ENCODE peak calls at places on chromosomes 2 and 18, in ten cellular contexts. One of them, this sample, is unnamed.

GRCh38 chr2:128396500-128396891 is 77.8 kb upstream of the HS6ST1 start:
- DNase-seq in astrocyte: peak
- DNase-seq in PC-9: peak
- DNase-seq in GM06990: no peak
- DNase-seq in GM12878: no peak
- DNase-seq in nephron progenitor cell: peak
- DNase-seq in AG04450: no peak
- DNase-seq in brain microvascular endothelial cell: peak
- DNase-seq in AG09319: no peak
- DNase-seq in GM13977: no peak
- DNase-seq in this sample: no peak

GRCh38 chr2:61178603-61179545 is 16.9 kb downstream of the C2orf74 start:
- DNase-seq in brain microvascular endothelial cell: no peak
- DNase-seq in nephron progenitor cell: no peak
- DNase-seq in astrocyte: peak
- DNase-seq in GM12878: no peak
- DNase-seq in AG04450: no peak
- DNase-seq in GM13977: peak
- DNase-seq in PC-9: no peak
- DNase-seq in AG09319: no peak
- DNase-seq in GM06990: no peak
- DNase-seq in this sample: peak

GRCh38 chr2:73082523-73083410 is 11.3 kb upstream of the SFXN5 start:
- DNase-seq in GM06990: no peak
- DNase-seq in GM12878: no peak
- DNase-seq in GM13977: no peak
- DNase-seq in nephron progenitor cell: no peak
- DNase-seq in brain microvascular endothelial cell: no peak
- DNase-seq in PC-9: no peak
- DNase-seq in astrocyte: no peak
- DNase-seq in AG09319: no peak
- DNase-seq in AG04450: no peak
- DNase-seq in this sample: no peak

GRCh38 chr2:22221006-22221405 is 1097.2 kb downstream of the TDRD15 start:
- DNase-seq in PC-9: no peak
- DNase-seq in GM06990: no peak
- DNase-seq in GM12878: no peak
- DNase-seq in AG09319: no peak
- DNase-seq in nephron progenitor cell: no peak
- DNase-seq in GM13977: no peak
- DNase-seq in AG04450: no peak
- DNase-seq in astrocyte: no peak
- DNase-seq in brain microvascular endothelial cell: no peak
- DNase-seq in this sample: no peak

GRCh38 chr2:234290671-234291070 is 206.2 kb downstream of the ARL4C start:
- DNase-seq in nephron progenitor cell: no peak
- DNase-seq in GM06990: peak
- DNase-seq in GM13977: peak
- DNase-seq in AG09319: no peak
- DNase-seq in AG04450: no peak
- DNase-seq in astrocyte: no peak
- DNase-seq in GM12878: peak
- DNase-seq in PC-9: no peak
- DNase-seq in brain microvascular endothelial cell: no peak
- DNase-seq in this sample: peak

GRCh38 chr2:237487496-237487895 is 445 bp downstream of the MLPH start:
- DNase-seq in PC-9: peak
- DNase-seq in GM12878: no peak
- DNase-seq in GM06990: no peak
- DNase-seq in astrocyte: no peak
- DNase-seq in nephron progenitor cell: no peak
- DNase-seq in brain microvascular endothelial cell: no peak
- DNase-seq in AG04450: no peak
- DNase-seq in GM13977: no peak
- DNase-seq in AG09319: no peak
- DNase-seq in this sample: no peak

GRCh38 chr2:237915576-237915975 is 51.2 kb upstream of the UBE2F start:
- DNase-seq in AG04450: no peak
- DNase-seq in brain microvascular endothelial cell: no peak
- DNase-seq in GM06990: no peak
- DNase-seq in GM12878: no peak
- DNase-seq in AG09319: no peak
- DNase-seq in astrocyte: no peak
- DNase-seq in PC-9: no peak
- DNase-seq in nephron progenitor cell: no peak
- DNase-seq in GM13977: no peak
- DNase-seq in this sample: no peak

GRCh38 chr2:85772019-85772745 is 18.4 kb downstream of the ATOH8 start:
- DNase-seq in astrocyte: peak
- DNase-seq in AG04450: peak
- DNase-seq in nephron progenitor cell: peak
- DNase-seq in GM12878: no peak
- DNase-seq in PC-9: peak
- DNase-seq in AG09319: peak
- DNase-seq in GM13977: no peak
- DNase-seq in brain microvascular endothelial cell: peak
- DNase-seq in GM06990: no peak
- DNase-seq in this sample: no peak

GRCh38 chr2:203470371-203470770 is 64.7 kb downstream of the RAPH1 start:
- DNase-seq in PC-9: no peak
- DNase-seq in GM12878: no peak
- DNase-seq in nephron progenitor cell: no peak
- DNase-seq in GM06990: no peak
- DNase-seq in brain microvascular endothelial cell: no peak
- DNase-seq in astrocyte: no peak
- DNase-seq in AG09319: no peak
- DNase-seq in GM13977: no peak
- DNase-seq in AG04450: no peak
- DNase-seq in this sample: no peak

GRCh38 chr2:181258761-181259160 is 198.4 kb upstream of the ITGA4 start:
- DNase-seq in astrocyte: peak
- DNase-seq in GM12878: no peak
- DNase-seq in PC-9: peak
- DNase-seq in AG04450: peak
- DNase-seq in brain microvascular endothelial cell: peak
- DNase-seq in GM13977: no peak
- DNase-seq in AG09319: peak
- DNase-seq in GM06990: no peak
- DNase-seq in nephron progenitor cell: no peak
- DNase-seq in this sample: no peak

GRCh38 chr2:38407111-38407682 is 30.1 kb upstream of the ATL2 start:
- DNase-seq in PC-9: no peak
- DNase-seq in brain microvascular endothelial cell: no peak
- DNase-seq in GM06990: no peak
- DNase-seq in AG09319: no peak
- DNase-seq in nephron progenitor cell: no peak
- DNase-seq in GM12878: no peak
- DNase-seq in AG04450: no peak
- DNase-seq in astrocyte: no peak
- DNase-seq in GM13977: no peak
- DNase-seq in this sample: no peak

GRCh38 chr2:10889741-10890215 is 22.0 kb upstream of the KCNF1 start:
- DNase-seq in astrocyte: no peak
- DNase-seq in nephron progenitor cell: no peak
- DNase-seq in GM06990: no peak
- DNase-seq in AG04450: no peak
- DNase-seq in GM12878: no peak
- DNase-seq in brain microvascular endothelial cell: no peak
- DNase-seq in AG09319: no peak
- DNase-seq in GM13977: no peak
- DNase-seq in PC-9: peak
- DNase-seq in this sample: no peak

GRCh38 chr2:173831312-173832229 is 133.6 kb downstream of the SP3 start:
- DNase-seq in nephron progenitor cell: peak
- DNase-seq in GM06990: no peak
- DNase-seq in AG04450: no peak
- DNase-seq in GM13977: no peak
- DNase-seq in GM12878: no peak
- DNase-seq in brain microvascular endothelial cell: peak
- DNase-seq in PC-9: no peak
- DNase-seq in astrocyte: peak
- DNase-seq in AG09319: peak
- DNase-seq in this sample: no peak

GRCh38 chr2:86825728-86826386 is 35.1 kb upstream of the CD8A start:
- DNase-seq in GM12878: no peak
- DNase-seq in astrocyte: no peak
- DNase-seq in AG04450: no peak
- DNase-seq in GM13977: no peak
- DNase-seq in PC-9: no peak
- DNase-seq in nephron progenitor cell: no peak
- DNase-seq in GM06990: no peak
- DNase-seq in brain microvascular endothelial cell: no peak
- DNase-seq in AG09319: no peak
- DNase-seq in this sample: no peak

GRCh38 chr18:48605408-48605845 is 66.6 kb downstream of the CTIF start:
- DNase-seq in PC-9: no peak
- DNase-seq in nephron progenitor cell: peak
- DNase-seq in GM06990: no peak
- DNase-seq in GM12878: peak
- DNase-seq in AG09319: no peak
- DNase-seq in astrocyte: peak
- DNase-seq in GM13977: no peak
- DNase-seq in AG04450: no peak
- DNase-seq in brain microvascular endothelial cell: no peak
- DNase-seq in this sample: peak

GRCh38 chr2:62589691-62590356 is 83.8 kb upstream of the TMEM17 start:
- DNase-seq in GM06990: no peak
- DNase-seq in PC-9: no peak
- DNase-seq in GM12878: no peak
- DNase-seq in GM13977: no peak
- DNase-seq in AG09319: no peak
- DNase-seq in brain microvascular endothelial cell: no peak
- DNase-seq in astrocyte: no peak
- DNase-seq in AG04450: no peak
- DNase-seq in nephron progenitor cell: no peak
- DNase-seq in this sample: no peak

DNA sequence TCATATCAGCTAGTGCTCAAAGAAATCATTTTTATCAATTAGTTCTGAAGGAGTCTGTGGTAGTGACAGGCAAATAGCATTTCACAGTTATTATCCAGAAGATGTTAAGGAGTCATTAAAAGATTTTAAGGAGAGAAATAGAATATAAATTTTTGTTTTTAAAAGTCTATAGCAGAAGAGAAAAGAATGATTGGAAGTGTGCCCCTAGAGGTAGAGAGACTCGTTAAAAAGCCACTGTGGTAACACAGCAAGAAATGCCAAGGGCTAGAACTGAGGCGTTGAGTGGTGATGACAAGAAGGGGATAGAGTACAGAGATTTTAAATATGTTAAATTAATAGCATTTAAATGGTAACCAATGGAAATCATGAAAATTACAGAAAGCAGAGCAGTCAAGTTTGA is 78.3 kb downstream of the VWC2L start:
- DNase-seq in AG09319: no peak
- DNase-seq in GM06990: no peak
- DNase-seq in PC-9: no peak
- DNase-seq in astrocyte: no peak
- DNase-seq in GM13977: no peak
- DNase-seq in nephron progenitor cell: no peak
- DNase-seq in AG04450: no peak
- DNase-seq in GM12878: no peak
- DNase-seq in brain microvascular endothelial cell: no peak
- DNase-seq in this sample: no peak
- TF ChIP-seq CTCF in AG09319: no peak
- TF ChIP-seq CTCF in GM06990: peak
- TF ChIP-seq CTCF in PC-9: no peak
- TF ChIP-seq CTCF in astrocyte: no peak
- TF ChIP-seq CTCF in GM13977: no peak
- TF ChIP-seq CTCF in nephron progenitor cell: no peak
- TF ChIP-seq CTCF in AG04450: no peak
- TF ChIP-seq CTCF in GM12878: no peak
- TF ChIP-seq CTCF in brain microvascular endothelial cell: peak
- TF ChIP-seq CTCF in this sample: no peak

DNA sequence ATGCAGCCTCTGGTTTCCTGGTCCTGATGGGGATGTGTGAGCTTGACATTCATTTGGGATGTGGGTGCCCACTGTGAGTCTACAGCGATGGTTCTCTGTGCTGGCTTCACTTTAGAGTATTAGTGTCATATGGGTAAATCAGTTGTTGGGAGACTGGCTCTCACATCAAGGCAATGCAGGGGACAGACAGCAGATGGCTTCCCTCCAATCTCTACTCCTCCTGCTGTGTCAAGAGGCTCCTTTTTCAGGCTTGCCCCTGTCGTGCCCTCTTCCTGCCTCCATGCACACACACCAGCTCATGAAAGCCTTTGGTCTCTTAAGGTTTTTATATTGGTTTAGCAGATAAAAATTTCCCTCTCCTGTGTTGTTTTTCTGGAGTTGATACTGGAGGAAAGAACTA is 315.6 kb downstream of the RDH14 start:
- DNase-seq in PC-9: no peak
- DNase-seq in astrocyte: no peak
- DNase-seq in AG04450: no peak
- DNase-seq in brain microvascular endothelial cell: no peak
- DNase-seq in GM13977: no peak
- DNase-seq in AG09319: no peak
- DNase-seq in GM06990: no peak
- DNase-seq in nephron progenitor cell: no peak
- DNase-seq in GM12878: no peak
- DNase-seq in this sample: no peak
- TF ChIP-seq CTCF in PC-9: no peak
- TF ChIP-seq CTCF in astrocyte: no peak
- TF ChIP-seq CTCF in AG04450: no peak
- TF ChIP-seq CTCF in brain microvascular endothelial cell: no peak
- TF ChIP-seq CTCF in GM13977: no peak
- TF ChIP-seq CTCF in AG09319: no peak
- TF ChIP-seq CTCF in GM06990: no peak
- TF ChIP-seq CTCF in nephron progenitor cell: no peak
- TF ChIP-seq CTCF in GM12878: no peak
- TF ChIP-seq CTCF in this sample: no peak

GRCh38 chr2:65432227-65433190 is at the start of gene SPRED2:
- DNase-seq in GM06990: peak
- DNase-seq in GM13977: peak
- DNase-seq in AG09319: peak
- DNase-seq in AG04450: peak
- DNase-seq in astrocyte: peak
- DNase-seq in GM12878: no peak
- DNase-seq in brain microvascular endothelial cell: peak
- DNase-seq in PC-9: peak
- DNase-seq in nephron progenitor cell: peak
- DNase-seq in this sample: peak
- TF ChIP-seq CTCF in GM06990: no peak
- TF ChIP-seq CTCF in GM13977: no peak
- TF ChIP-seq CTCF in AG09319: no peak
- TF ChIP-seq CTCF in AG04450: peak
- TF ChIP-seq CTCF in astrocyte: no peak
- TF ChIP-seq CTCF in GM12878: no peak
- TF ChIP-seq CTCF in brain microvascular endothelial cell: no peak
- TF ChIP-seq CTCF in PC-9: no peak
- TF ChIP-seq CTCF in nephron progenitor cell: no peak
- TF ChIP-seq CTCF in this sample: no peak

DNA sequence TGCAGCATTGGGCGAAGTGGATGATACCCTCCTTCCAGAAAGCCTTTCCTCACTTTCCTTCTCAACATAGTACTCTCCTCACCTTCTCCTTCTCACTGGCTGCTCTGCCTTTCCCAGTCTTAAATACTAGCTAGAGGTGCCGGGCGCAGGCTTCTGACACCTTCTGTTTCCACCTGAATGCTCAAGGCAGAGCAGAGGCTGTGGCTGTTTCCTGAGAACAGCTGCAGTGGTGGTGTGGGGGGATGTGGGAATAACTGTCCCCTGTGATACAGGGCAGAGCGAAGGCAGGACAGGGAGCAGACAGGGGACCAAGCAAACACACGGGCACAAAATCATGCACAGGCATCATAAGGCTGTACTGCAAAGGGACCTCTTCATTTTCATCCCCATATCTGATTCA is 303.1 kb downstream of the SS18 start:
- DNase-seq in GM12878: no peak
- DNase-seq in GM06990: no peak
- DNase-seq in nephron progenitor cell: peak
- DNase-seq in AG04450: no peak
- DNase-seq in astrocyte: no peak
- DNase-seq in GM13977: no peak
- DNase-seq in AG09319: no peak
- DNase-seq in PC-9: no peak
- DNase-seq in brain microvascular endothelial cell: no peak
- DNase-seq in this sample: no peak
- TF ChIP-seq CTCF in GM12878: no peak
- TF ChIP-seq CTCF in GM06990: no peak
- TF ChIP-seq CTCF in nephron progenitor cell: no peak
- TF ChIP-seq CTCF in AG04450: no peak
- TF ChIP-seq CTCF in astrocyte: no peak
- TF ChIP-seq CTCF in GM13977: no peak
- TF ChIP-seq CTCF in AG09319: no peak
- TF ChIP-seq CTCF in PC-9: no peak
- TF ChIP-seq CTCF in brain microvascular endothelial cell: no peak
- TF ChIP-seq CTCF in this sample: no peak